ENCODE peak calls at places on chromosomes 7 and 10, in six cellular contexts. B is effector memory CD4-positive, alpha-beta T cell; H is GM04504; M is activated naive CD4-positive, alpha-beta T cell; C is heart left ventricle; G is stimulated activated CD8-positive, alpha-beta memory T cell treated with anti-CD3 and anti-CD28 coated beads, Interleukin-4, amount 100 ng/mL, for 1 hour. S is an unnamed sample.

GRCh38 chr7:114109299-114109698 is 190.5 kb upstream of the PPP1R3A start:
- DNase-seq in B (no peak), H (no peak), M (no peak), G (no peak), C (no peak), S (no peak)

GRCh38 chr10:44998146-44998631 is 2.5 kb upstream of the ZNF22 start:
- DNase-seq in B (no peak), H (no peak), C (no peak), G (no peak), M (no peak), S (no peak)

GRCh38 chr10:90806677-90807076 is 51.2 kb downstream of the HTR7 start:
- DNase-seq in H (no peak), B (no peak), M (no peak), C (no peak), G (no peak), S (no peak)

GRCh38 chr10:118948784-118949183 is 80.7 kb upstream of the NANOS1 start:
- DNase-seq in G (no peak), H (no peak), B (no peak), M (no peak), C (no peak), S (no peak)

GRCh38 chr10:43712821-43713584 is 64.3 kb upstream of the ZNF32 start:
- DNase-seq in B (no peak), H (no peak), M (no peak), C (no peak), G (no peak), S (no peak)

GRCh38 chr7:106313456-106313891 is 28.7 kb upstream of the NAMPT start:
- DNase-seq in G (no peak), H (peak), M (no peak), C (no peak), B (no peak), S (peak)

GRCh38 chr10:59181668-59182067 is 5.2 kb downstream of the PHYHIPL start:
- DNase-seq in H (peak), G (no peak), M (no peak), C (no peak), B (no peak), S (peak)

GRCh38 chr7:18153183-18153748 is 125.6 kb upstream of the PRPS1L1 start:
- DNase-seq in H (no peak), M (no peak), B (no peak), G (no peak), C (no peak), S (no peak)

GRCh38 chr10:130801784-130802183 is 509.7 kb downstream of the TCERG1L start:
- DNase-seq in H (no peak), C (no peak), M (no peak), B (no peak), G (no peak), S (no peak)